ENCODE peak calls at places on chromosomes 1 and 21, in six cellular contexts. A, L, E, W, R and I are unnamed samples.

GRCh38 chr21:14869984-14870840 is 194.6 kb downstream of the NRIP1 start:
- DNase-seq in A (no peak), L (no peak), E (no peak), W (no peak), R (no peak), I (no peak)

GRCh38 chr1:41631971-41632370 is 147.5 kb upstream of the EDN2 start:
- DNase-seq in A (no peak), L (no peak), E (no peak), W (no peak), R (no peak), I (no peak)

GRCh38 chr1:183096889-183097288 is 73.7 kb downstream of the LAMC1 start:
- DNase-seq in A (no peak), L (no peak), E (no peak), W (no peak), R (no peak), I (no peak)

GRCh38 chr1:11321656-11322491 is 48.9 kb downstream of the UBIAD1 start:
- DNase-seq in A (no peak), L (no peak), E (no peak), W (no peak), R (no peak), I (no peak)

GRCh38 chr1:32273389-32274208 is 18.3 kb upstream of the HDAC1 start:
- DNase-seq in A (no peak), L (no peak), E (no peak), W (peak), R (no peak), I (no peak)

GRCh38 chr1:14997646-14998276 is 155.8 kb upstream of the TMEM51 start:
- DNase-seq in A (no peak), L (no peak), E (no peak), W (no peak), R (no peak), I (no peak)

GRCh38 chr1:244461254-244462071 is at the start of gene CATSPERE:
- DNase-seq in A (peak), L (peak), E (peak), W (peak), R (peak), I (peak)

GRCh38 chr1:20640183-20640597 is 6.9 kb downstream of the PINK1 start:
- DNase-seq in A (no peak), L (no peak), E (no peak), W (peak), R (no peak), I (peak)

GRCh38 chr1:46547481-46548383 is 3.7 kb downstream of the KNCN start:
- DNase-seq in A (no peak), L (no peak), E (no peak), W (peak), R (no peak), I (no peak)

GRCh38 chr1:55506686-55507577 is 291.8 kb upstream of the USP24 start:
- DNase-seq in A (no peak), L (no peak), E (no peak), W (no peak), R (peak), I (no peak)

GRCh38 chr1:167957710-167958109 is 20.8 kb upstream of the MPC2 start:
- DNase-seq in A (no peak), L (no peak), E (no peak), W (no peak), R (no peak), I (no peak)

GRCh38 chr1:56569661-56570060 is 9.7 kb downstream of the PLPP3 start:
- DNase-seq in A (no peak), L (no peak), E (no peak), W (no peak), R (no peak), I (no peak)

GRCh38 chr1:31714442-31715096 is 10.8 kb upstream of the COL16A1 start:
- DNase-seq in A (no peak), L (peak), E (no peak), W (peak), R (no peak), I (peak)

GRCh38 chr1:9891207-9891606 is 18.9 kb downstream of the CTNNBIP1 start:
- DNase-seq in A (no peak), L (no peak), E (no peak), W (no peak), R (no peak), I (no peak)

GRCh38 chr1:119779869-119780356 is 11.2 kb upstream of the HMGCS2 start:
- DNase-seq in A (no peak), L (no peak), E (no peak), W (no peak), R (no peak), I (no peak)

GRCh38 chr1:13730751-13731482 is 30.9 kb downstream of the PRDM2 start:
- DNase-seq in A (peak), L (peak), E (peak), W (peak), R (no peak), I (peak)

GRCh38 chr1:30756545-30757195 is 904 bp downstream of the LAPTM5 start:
- DNase-seq in A (peak), L (peak), E (peak), W (peak), R (no peak), I (peak)

GRCh38 chr1:9699361-9699760 is 47.8 kb downstream of the PIK3CD start:
- DNase-seq in A (no peak), L (no peak), E (no peak), W (no peak), R (no peak), I (no peak)

GRCh38 chr1:101025283-101025679 is 303 bp downstream of the DPH5 start:
- DNase-seq in A (no peak), L (no peak), E (no peak), W (peak), R (no peak), I (peak)

GRCh38 chr1:41925712-41926111 is 7.0 kb upstream of the HIVEP3 start:
- DNase-seq in A (no peak), L (no peak), E (no peak), W (no peak), R (no peak), I (no peak)

GRCh38 chr1:160675641-160676410 is 29.0 kb upstream of the SLAMF1 start:
- DNase-seq in A (peak), L (no peak), E (peak), W (peak), R (no peak), I (peak)

GRCh38 chr1:54342764-54343687 is 63.2 kb downstream of the SSBP3 start:
- DNase-seq in A (no peak), L (no peak), E (no peak), W (no peak), R (no peak), I (no peak)
- TF ChIP-seq CTCF in A (no peak), L (no peak), E (no peak), W (no peak), R (no peak), I (no peak)

DNA sequence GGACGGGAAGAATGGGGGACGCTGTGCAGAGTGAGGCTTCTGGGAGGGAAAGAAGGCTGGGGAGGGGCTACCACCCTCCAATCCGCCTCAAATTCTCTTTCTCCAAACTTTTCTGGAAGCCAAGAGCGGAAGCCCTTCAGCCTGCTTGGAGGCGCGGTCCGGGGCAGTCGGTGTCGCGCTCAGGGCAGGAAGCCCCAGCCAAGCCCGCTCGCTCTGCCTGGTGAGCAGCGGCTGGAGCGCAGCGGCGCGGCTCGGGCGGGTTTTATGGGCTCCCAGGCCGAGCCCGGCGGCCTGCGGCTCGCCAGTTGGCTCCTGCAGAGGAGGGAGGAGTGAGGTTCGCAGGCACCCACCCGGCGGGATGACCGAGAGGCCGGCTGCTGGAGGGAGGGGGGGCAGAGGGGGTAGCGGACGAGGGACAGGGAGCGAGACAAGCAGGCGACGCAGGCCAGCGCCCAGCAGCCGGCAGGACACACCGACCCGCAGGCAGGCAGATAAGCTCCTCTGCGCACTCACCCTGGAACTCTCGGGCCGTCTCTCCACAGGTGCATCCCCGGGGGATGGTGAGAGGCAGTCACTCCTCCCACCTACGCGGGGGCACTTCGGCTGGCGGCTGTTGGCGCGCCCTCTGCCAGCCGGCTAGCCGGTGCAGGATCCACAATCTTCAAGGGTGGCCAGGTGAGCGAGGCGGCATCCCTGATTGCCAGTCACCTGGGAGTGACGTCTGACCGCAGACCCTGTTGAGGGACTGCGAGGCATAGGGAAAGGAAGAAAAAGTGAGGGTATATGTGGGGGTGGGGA is at the start of gene AVPR1B:
- DNase-seq in A (no peak), L (no peak), E (no peak), W (no peak), R (peak), I (no peak)
- TF ChIP-seq CTCF in A (peak), L (no peak), E (no peak), W (no peak), R (no peak), I (no peak)

GRCh38 chr1:150161747-150162581 is 12.2 kb downstream of the PLEKHO1 start:
- DNase-seq in A (no peak), L (no peak), E (no peak), W (peak), R (no peak), I (no peak)
- TF ChIP-seq CTCF in A (no peak), L (no peak), E (peak), W (peak), R (no peak), I (no peak)

DNA sequence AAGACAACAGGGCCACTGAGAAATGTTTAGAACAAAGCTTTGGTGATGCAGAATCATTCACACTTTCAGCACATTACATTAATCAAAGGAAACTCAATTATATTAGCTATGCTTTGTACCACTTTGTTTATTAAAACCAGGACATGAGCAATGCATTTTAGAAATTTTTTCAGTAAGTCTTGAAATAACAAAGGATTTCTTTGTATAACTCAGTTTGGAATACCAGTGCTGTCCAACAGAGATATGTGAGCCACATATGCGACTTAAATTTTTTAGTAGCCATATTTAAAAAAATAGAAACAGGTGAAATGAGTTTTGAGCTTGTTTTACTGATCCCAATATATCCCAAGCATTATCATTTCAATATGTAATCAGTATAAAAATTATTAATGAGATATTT is 18.8 kb upstream of the F3 start:
- DNase-seq in A (no peak), L (no peak), E (no peak), W (no peak), R (no peak), I (no peak)
- TF ChIP-seq CTCF in A (no peak), L (no peak), E (no peak), W (no peak), R (no peak), I (no peak)

GRCh38 chr1:23422955-23423354 is 1.6 kb downstream of the TCEA3 start:
- DNase-seq in A (no peak), L (no peak), E (no peak), W (no peak), R (no peak), I (no peak)

GRCh38 chr1:23422313-23422877 is 2.2 kb downstream of the TCEA3 start:
- DNase-seq in A (peak), L (peak), E (peak), W (no peak), R (no peak), I (no peak)

GRCh38 chr1:23423415-23424170 is 955 bp downstream of the TCEA3 start:
- DNase-seq in A (peak), L (no peak), E (no peak), W (no peak), R (no peak), I (no peak)

GRCh38 chr1:23426828-23427227 is 2.3 kb upstream of the TCEA3 start:
- DNase-seq in A (no peak), L (no peak), E (no peak), W (no peak), R (no peak), I (no peak)

GRCh38 chr1:23424171-23424959 is at the start of gene TCEA3:
- DNase-seq in A (peak), L (no peak), E (no peak), W (no peak), R (no peak), I (no peak)
- TF ChIP-seq CTCF in A (no peak), L (no peak), E (no peak), W (no peak), R (no peak), I (no peak)

GRCh38 chr1:179296356-179296755 is 2.8 kb downstream of the SOAT1 start:
- DNase-seq in A (no peak), L (no peak), E (no peak), W (no peak), R (no peak), I (no peak)

GRCh38 chr1:179288977-179289376 is 4.6 kb upstream of the SOAT1 start:
- DNase-seq in A (no peak), L (no peak), E (no peak), W (no peak), R (no peak), I (no peak)

GRCh38 chr1:179296831-179297377 is 3.3 kb downstream of the SOAT1 start:
- DNase-seq in A (no peak), L (no peak), E (no peak), W (peak), R (no peak), I (no peak)

GRCh38 chr1:179295356-179295755 is 1.8 kb downstream of the SOAT1 start:
- DNase-seq in A (no peak), L (no peak), E (no peak), W (no peak), R (no peak), I (no peak)

DNA sequence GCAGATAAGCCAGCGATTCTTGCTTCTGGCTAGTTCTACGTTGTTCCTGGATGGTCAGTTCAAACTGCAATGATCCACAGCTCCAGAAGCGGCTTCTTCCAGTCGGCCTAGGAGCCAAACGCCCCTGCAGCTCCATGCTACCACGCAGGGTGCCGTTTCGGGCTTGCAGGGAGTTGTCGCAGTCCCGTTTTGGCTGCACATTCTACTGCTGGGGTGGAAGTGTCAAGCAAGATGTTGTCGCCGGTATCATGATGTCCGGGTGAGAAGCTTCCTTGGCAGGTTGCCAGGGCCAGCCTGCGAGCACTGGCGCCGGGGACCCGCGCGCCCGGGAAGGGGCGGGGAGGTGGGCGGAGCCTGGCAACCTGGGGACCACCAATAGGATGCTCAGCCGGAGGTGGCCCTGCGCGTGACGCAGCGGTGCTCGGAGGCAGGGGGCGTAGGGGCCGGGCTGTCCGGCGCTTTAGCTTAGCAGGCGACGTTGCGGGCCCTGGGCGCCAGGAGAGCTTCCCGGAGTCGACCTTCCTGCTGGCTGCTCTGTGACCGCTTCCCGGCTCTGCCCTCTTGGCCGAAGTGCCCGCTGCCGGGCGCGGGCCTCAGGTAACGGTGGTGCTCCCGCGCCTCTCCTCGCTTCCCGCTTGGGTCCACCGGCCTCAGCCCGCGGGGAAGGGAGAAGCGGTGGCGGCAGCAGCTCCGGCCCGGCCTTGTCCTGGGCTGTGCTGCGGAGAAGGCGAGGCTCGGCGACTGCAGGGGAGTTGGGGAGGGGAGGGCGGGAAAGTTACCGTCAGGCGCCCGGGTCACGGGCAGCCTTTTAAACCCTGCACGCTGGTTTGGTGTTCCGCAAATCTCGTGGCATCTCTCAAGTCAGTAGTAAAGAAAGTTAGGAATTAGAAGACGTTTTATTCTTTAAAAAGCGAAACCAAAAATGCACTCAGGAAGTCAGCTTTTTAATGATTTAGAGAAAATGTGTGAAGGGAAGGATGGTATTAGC is at the start of gene SOAT1:
- DNase-seq in A (peak), L (peak), E (peak), W (peak), R (peak), I (peak)
- TF ChIP-seq CTCF in A (peak), L (no peak), E (peak), W (peak), R (no peak), I (no peak)

GRCh38 chr1:202600432-202601041 is 109.7 kb downstream of the SYT2 start:
- DNase-seq in A (no peak), L (no peak), E (no peak), W (no peak), R (no peak), I (no peak)
- TF ChIP-seq CTCF in A (no peak), L (no peak), E (peak), W (peak), R (no peak), I (no peak)

GRCh38 chr1:4659247-4659646 is 4.8 kb downstream of the AJAP1 start:
- DNase-seq in A (no peak), L (no peak), E (no peak), W (no peak), R (no peak), I (no peak)
- TF ChIP-seq CTCF in A (no peak), L (no peak), E (no peak), W (no peak), R (no peak), I (no peak)

DNA sequence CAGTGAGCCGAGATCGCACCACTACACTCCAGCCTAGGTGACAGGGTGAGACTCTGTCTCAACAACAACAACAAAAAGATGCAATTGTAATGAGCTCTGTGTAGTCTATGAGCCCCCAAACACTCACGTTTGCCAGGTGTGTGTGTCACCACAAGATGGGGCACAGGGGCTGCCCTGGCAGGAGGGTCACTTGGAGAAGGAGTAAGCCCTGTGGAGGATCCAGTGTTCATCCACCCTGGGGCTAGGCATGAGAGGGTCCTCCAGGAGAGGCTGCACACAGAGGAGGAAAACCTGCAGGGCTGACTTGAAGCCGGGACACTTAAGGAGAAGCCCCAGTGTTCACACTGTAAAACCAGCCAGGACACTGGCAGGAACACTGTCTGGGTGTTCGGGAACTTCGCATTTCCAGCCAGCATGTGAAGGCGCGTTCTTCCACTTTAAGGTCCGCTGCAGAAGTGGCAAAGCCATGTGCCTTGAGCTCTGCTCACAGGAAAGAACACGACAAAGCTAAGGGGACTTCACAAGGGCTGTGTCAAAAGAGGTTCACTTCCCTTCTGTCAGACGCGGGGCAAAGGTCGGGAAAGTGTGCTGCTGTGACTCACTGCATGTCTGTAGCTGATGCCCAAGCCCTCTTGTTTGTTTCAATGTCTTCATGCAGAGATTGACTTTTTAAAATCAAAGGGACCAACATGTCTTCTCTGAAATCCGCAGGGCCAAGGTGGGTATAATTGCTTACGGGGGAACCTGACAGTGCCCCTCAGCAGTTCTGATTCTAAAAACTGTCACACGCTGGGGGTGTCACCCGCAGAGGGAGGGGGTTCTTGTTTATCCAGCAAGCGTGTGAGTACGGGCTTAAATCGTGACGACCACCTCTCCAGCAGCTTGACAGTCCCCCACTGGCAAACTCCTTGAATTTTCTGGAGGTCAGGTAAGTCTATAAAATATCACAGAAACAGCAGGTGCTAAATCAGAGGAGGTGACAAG is 102.8 kb downstream of the RIPK4 start:
- DNase-seq in A (peak), L (peak), E (peak), W (no peak), R (no peak), I (no peak)
- TF ChIP-seq CTCF in A (no peak), L (no peak), E (no peak), W (no peak), R (no peak), I (no peak)

DNA sequence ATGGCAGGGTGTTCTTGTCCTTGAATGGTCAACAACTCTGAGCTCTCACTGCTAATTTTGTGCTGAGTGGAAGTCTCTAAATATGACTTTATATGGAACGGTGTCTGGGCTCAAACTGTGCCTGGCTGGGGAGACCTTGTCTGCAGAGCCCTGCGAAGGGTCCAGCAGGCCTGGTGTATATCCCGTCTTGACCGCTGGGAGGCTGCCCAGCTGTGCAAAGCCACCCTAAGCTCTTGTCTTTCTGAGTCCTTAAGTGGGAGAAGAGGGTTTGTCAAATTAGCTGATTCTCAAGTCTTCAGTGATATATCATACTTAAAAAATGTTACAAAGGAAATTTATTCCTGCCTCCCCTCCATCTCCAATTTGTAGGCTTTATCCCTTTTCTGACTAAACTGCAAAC is 198.7 kb downstream of the KCNJ6 start:
- DNase-seq in A (no peak), L (no peak), E (no peak), W (no peak), R (no peak), I (no peak)
- TF ChIP-seq CTCF in A (no peak), L (no peak), E (no peak), W (no peak), R (no peak), I (no peak)